ENCODE peak calls at places on chromosome X, in four cellular contexts. One of them, this sample, is unnamed.

GRCh38 chrX:49838374-49838773 is 9.3 kb downstream of the PAGE4 start:
- DNase-seq in left ventricle myocardium inferior: no peak
- DNase-seq in activated CD8-positive, alpha-beta memory T cell treated with anti-CD3 and anti-CD28 coated beads, Interleukin-2, amount 50 U/mL, for 48 hours: no peak
- DNase-seq in GM13977: peak; percentile 40
- DNase-seq in this sample: no peak

GRCh38 chrX:74304016-74304415 is at the start of gene ZCCHC13:
- DNase-seq in left ventricle myocardium inferior: no peak
- DNase-seq in activated CD8-positive, alpha-beta memory T cell treated with anti-CD3 and anti-CD28 coated beads, Interleukin-2, amount 50 U/mL, for 48 hours: no peak
- DNase-seq in GM13977: no peak
- DNase-seq in this sample: no peak

GRCh38 chrX:283115-283845 is 2.1 kb downstream of the PLCXD1 start:
- DNase-seq in left ventricle myocardium inferior: peak; percentile 92
- DNase-seq in activated CD8-positive, alpha-beta memory T cell treated with anti-CD3 and anti-CD28 coated beads, Interleukin-2, amount 50 U/mL, for 48 hours: peak; percentile 91
- DNase-seq in GM13977: peak; percentile 96
- DNase-seq in this sample: no peak

GRCh38 chrX:16711219-16712115 is 1.0 kb downstream of the CTPS2 start:
- DNase-seq in left ventricle myocardium inferior: peak; percentile 16
- DNase-seq in activated CD8-positive, alpha-beta memory T cell treated with anti-CD3 and anti-CD28 coated beads, Interleukin-2, amount 50 U/mL, for 48 hours: peak; percentile 49
- DNase-seq in GM13977: peak; percentile 35
- DNase-seq in this sample: no peak

GRCh38 chrX:132940727-132941162 is 17.7 kb downstream of the HS6ST2 start:
- DNase-seq in left ventricle myocardium inferior: no peak
- DNase-seq in activated CD8-positive, alpha-beta memory T cell treated with anti-CD3 and anti-CD28 coated beads, Interleukin-2, amount 50 U/mL, for 48 hours: no peak
- DNase-seq in GM13977: no peak
- DNase-seq in this sample: no peak

GRCh38 chrX:107880054-107880610 is 54.5 kb downstream of the MID2 start:
- DNase-seq in left ventricle myocardium inferior: no peak
- DNase-seq in activated CD8-positive, alpha-beta memory T cell treated with anti-CD3 and anti-CD28 coated beads, Interleukin-2, amount 50 U/mL, for 48 hours: no peak
- DNase-seq in GM13977: no peak
- DNase-seq in this sample: no peak

GRCh38 chrX:116240446-116240845 is 69.9 kb downstream of the AGTR2 start:
- DNase-seq in left ventricle myocardium inferior: no peak
- DNase-seq in activated CD8-positive, alpha-beta memory T cell treated with anti-CD3 and anti-CD28 coated beads, Interleukin-2, amount 50 U/mL, for 48 hours: no peak
- DNase-seq in GM13977: no peak
- DNase-seq in this sample: no peak

GRCh38 chrX:130179170-130179569 is 7.4 kb downstream of the RAB33A start:
- DNase-seq in left ventricle myocardium inferior: no peak
- DNase-seq in activated CD8-positive, alpha-beta memory T cell treated with anti-CD3 and anti-CD28 coated beads, Interleukin-2, amount 50 U/mL, for 48 hours: no peak
- DNase-seq in GM13977: no peak
- DNase-seq in this sample: no peak

GRCh38 chrX:140712413-140713173 is 3.0 kb downstream of the LINC00632 start:
- DNase-seq in left ventricle myocardium inferior: peak; percentile 39
- DNase-seq in activated CD8-positive, alpha-beta memory T cell treated with anti-CD3 and anti-CD28 coated beads, Interleukin-2, amount 50 U/mL, for 48 hours: peak; percentile 46
- DNase-seq in GM13977: no peak
- DNase-seq in this sample: peak; percentile 66

GRCh38 chrX:119682019-119682989 is 10.7 kb downstream of the SEPTIN6 start:
- DNase-seq in left ventricle myocardium inferior: no peak
- DNase-seq in activated CD8-positive, alpha-beta memory T cell treated with anti-CD3 and anti-CD28 coated beads, Interleukin-2, amount 50 U/mL, for 48 hours: no peak
- DNase-seq in GM13977: no peak
- DNase-seq in this sample: no peak

GRCh38 chrX:97398030-97398551 is 514.4 kb downstream of the RPA4 start:
- DNase-seq in left ventricle myocardium inferior: no peak
- DNase-seq in activated CD8-positive, alpha-beta memory T cell treated with anti-CD3 and anti-CD28 coated beads, Interleukin-2, amount 50 U/mL, for 48 hours: no peak
- DNase-seq in GM13977: peak; percentile 21
- DNase-seq in this sample: no peak

GRCh38 chrX:148947399-148948025 is 447.1 kb downstream of the AFF2 start:
- DNase-seq in left ventricle myocardium inferior: no peak
- DNase-seq in activated CD8-positive, alpha-beta memory T cell treated with anti-CD3 and anti-CD28 coated beads, Interleukin-2, amount 50 U/mL, for 48 hours: no peak
- DNase-seq in GM13977: no peak
- DNase-seq in this sample: no peak

GRCh38 chrX:106711375-106711774 is 15.1 kb upstream of the RNF128 start:
- DNase-seq in left ventricle myocardium inferior: no peak
- DNase-seq in activated CD8-positive, alpha-beta memory T cell treated with anti-CD3 and anti-CD28 coated beads, Interleukin-2, amount 50 U/mL, for 48 hours: no peak
- DNase-seq in GM13977: no peak
- DNase-seq in this sample: no peak

GRCh38 chrX:149267878-149268813 is 237.0 kb downstream of the IDS start:
- DNase-seq in left ventricle myocardium inferior: no peak
- DNase-seq in activated CD8-positive, alpha-beta memory T cell treated with anti-CD3 and anti-CD28 coated beads, Interleukin-2, amount 50 U/mL, for 48 hours: no peak
- DNase-seq in GM13977: no peak
- DNase-seq in this sample: no peak

GRCh38 chrX:123313486-123313885 is 129.4 kb downstream of the GRIA3 start:
- DNase-seq in left ventricle myocardium inferior: no peak
- DNase-seq in activated CD8-positive, alpha-beta memory T cell treated with anti-CD3 and anti-CD28 coated beads, Interleukin-2, amount 50 U/mL, for 48 hours: no peak
- DNase-seq in GM13977: no peak
- DNase-seq in this sample: no peak

GRCh38 chrX:74492720-74493201 is 71.5 kb downstream of the SLC16A2 start:
- DNase-seq in left ventricle myocardium inferior: no peak
- DNase-seq in activated CD8-positive, alpha-beta memory T cell treated with anti-CD3 and anti-CD28 coated beads, Interleukin-2, amount 50 U/mL, for 48 hours: peak; percentile 53
- DNase-seq in GM13977: no peak
- DNase-seq in this sample: no peak

GRCh38 chrX:107154787-107155620 is 36.4 kb upstream of the RBM41 start:
- DNase-seq in left ventricle myocardium inferior: no peak
- DNase-seq in activated CD8-positive, alpha-beta memory T cell treated with anti-CD3 and anti-CD28 coated beads, Interleukin-2, amount 50 U/mL, for 48 hours: peak; percentile 49
- DNase-seq in GM13977: no peak
- DNase-seq in this sample: no peak

GRCh38 chrX:149314031-149314430 is 191.1 kb downstream of the IDS start:
- DNase-seq in left ventricle myocardium inferior: no peak
- DNase-seq in activated CD8-positive, alpha-beta memory T cell treated with anti-CD3 and anti-CD28 coated beads, Interleukin-2, amount 50 U/mL, for 48 hours: no peak
- DNase-seq in GM13977: no peak
- DNase-seq in this sample: peak; percentile 5

GRCh38 chrX:118520206-118520857 is 24.7 kb downstream of the DOCK11 start:
- DNase-seq in left ventricle myocardium inferior: no peak
- DNase-seq in activated CD8-positive, alpha-beta memory T cell treated with anti-CD3 and anti-CD28 coated beads, Interleukin-2, amount 50 U/mL, for 48 hours: no peak
- DNase-seq in GM13977: no peak
- DNase-seq in this sample: no peak

GRCh38 chrX:83916525-83916924 is 55.6 kb downstream of the CYLC1 start:
- DNase-seq in left ventricle myocardium inferior: no peak
- DNase-seq in activated CD8-positive, alpha-beta memory T cell treated with anti-CD3 and anti-CD28 coated beads, Interleukin-2, amount 50 U/mL, for 48 hours: no peak
- DNase-seq in GM13977: peak; percentile 5
- DNase-seq in this sample: no peak

GRCh38 chrX:151396042-151396826 is 772 bp upstream of the VMA21 start:
- DNase-seq in left ventricle myocardium inferior: peak; percentile 16
- DNase-seq in activated CD8-positive, alpha-beta memory T cell treated with anti-CD3 and anti-CD28 coated beads, Interleukin-2, amount 50 U/mL, for 48 hours: peak; percentile 61
- DNase-seq in GM13977: peak; percentile 45
- DNase-seq in this sample: no peak

GRCh38 chrX:10444204-10444603 is 176.2 kb downstream of the MID1 start:
- DNase-seq in left ventricle myocardium inferior: no peak
- DNase-seq in activated CD8-positive, alpha-beta memory T cell treated with anti-CD3 and anti-CD28 coated beads, Interleukin-2, amount 50 U/mL, for 48 hours: no peak
- DNase-seq in GM13977: no peak
- DNase-seq in this sample: no peak

GRCh38 chrX:10282490-10282889 is 125.7 kb downstream of the CLCN4 start:
- DNase-seq in left ventricle myocardium inferior: no peak
- DNase-seq in activated CD8-positive, alpha-beta memory T cell treated with anti-CD3 and anti-CD28 coated beads, Interleukin-2, amount 50 U/mL, for 48 hours: no peak
- DNase-seq in GM13977: no peak
- DNase-seq in this sample: no peak

GRCh38 chrX:44061940-44062339 is 88.8 kb upstream of the NDP start:
- DNase-seq in left ventricle myocardium inferior: no peak
- DNase-seq in activated CD8-positive, alpha-beta memory T cell treated with anti-CD3 and anti-CD28 coated beads, Interleukin-2, amount 50 U/mL, for 48 hours: no peak
- DNase-seq in GM13977: no peak
- DNase-seq in this sample: no peak

GRCh38 chrX:118181030-118181429 is 64.4 kb upstream of the KLHL13 start:
- DNase-seq in left ventricle myocardium inferior: no peak
- DNase-seq in activated CD8-positive, alpha-beta memory T cell treated with anti-CD3 and anti-CD28 coated beads, Interleukin-2, amount 50 U/mL, for 48 hours: no peak
- DNase-seq in GM13977: no peak
- DNase-seq in this sample: no peak

GRCh38 chrX:42017971-42018370 is 94.6 kb upstream of the CASK start:
- DNase-seq in left ventricle myocardium inferior: no peak
- DNase-seq in activated CD8-positive, alpha-beta memory T cell treated with anti-CD3 and anti-CD28 coated beads, Interleukin-2, amount 50 U/mL, for 48 hours: no peak
- DNase-seq in GM13977: no peak
- DNase-seq in this sample: no peak

GRCh38 chrX:21907250-21907649 is 33.3 kb upstream of the SMS start:
- DNase-seq in left ventricle myocardium inferior: no peak
- DNase-seq in activated CD8-positive, alpha-beta memory T cell treated with anti-CD3 and anti-CD28 coated beads, Interleukin-2, amount 50 U/mL, for 48 hours: no peak
- DNase-seq in GM13977: no peak
- DNase-seq in this sample: no peak

GRCh38 chrX:361231-362145 is 25.2 kb downstream of the PPP2R3B start:
- DNase-seq in left ventricle myocardium inferior: no peak
- DNase-seq in activated CD8-positive, alpha-beta memory T cell treated with anti-CD3 and anti-CD28 coated beads, Interleukin-2, amount 50 U/mL, for 48 hours: no peak
- DNase-seq in GM13977: no peak
- DNase-seq in this sample: no peak

GRCh38 chrX:19683817-19684216 is 168.5 kb upstream of the MAP3K15 start:
- DNase-seq in left ventricle myocardium inferior: no peak
- DNase-seq in activated CD8-positive, alpha-beta memory T cell treated with anti-CD3 and anti-CD28 coated beads, Interleukin-2, amount 50 U/mL, for 48 hours: peak; percentile 58
- DNase-seq in GM13977: no peak
- DNase-seq in this sample: no peak

GRCh38 chrX:23726196-23726595 is 16.9 kb downstream of the ACOT9 start:
- DNase-seq in left ventricle myocardium inferior: no peak
- DNase-seq in activated CD8-positive, alpha-beta memory T cell treated with anti-CD3 and anti-CD28 coated beads, Interleukin-2, amount 50 U/mL, for 48 hours: no peak
- DNase-seq in GM13977: no peak
- DNase-seq in this sample: no peak

GRCh38 chrX:40734956-40735317 is 405 bp downstream of the MED14 start:
- DNase-seq in left ventricle myocardium inferior: no peak
- DNase-seq in activated CD8-positive, alpha-beta memory T cell treated with anti-CD3 and anti-CD28 coated beads, Interleukin-2, amount 50 U/mL, for 48 hours: peak; percentile 59
- DNase-seq in GM13977: no peak
- DNase-seq in this sample: no peak

GRCh38 chrX:31449975-31450374 is 378.1 kb upstream of the FTHL17 start:
- DNase-seq in left ventricle myocardium inferior: no peak
- DNase-seq in activated CD8-positive, alpha-beta memory T cell treated with anti-CD3 and anti-CD28 coated beads, Interleukin-2, amount 50 U/mL, for 48 hours: no peak
- DNase-seq in GM13977: no peak
- DNase-seq in this sample: no peak

This sample was measured in hypothalamus.